ENCODE peak calls at places on chromosomes 7 and 10, in four cellular contexts. N, B, M and Z are unnamed samples. For H3K4me1, the result is how much of the 10 kb centered on the place peaks cover.

GRCh38 chr7:106425017-106425719 is 140.4 kb upstream of the NAMPT start:
- DNase-seq in B (peak), M (peak), N (peak), Z (peak)

GRCh38 chr10:131997366-131998049 is 15.8 kb upstream of the BNIP3 start:
- DNase-seq in M (peak), B (peak), N (peak), Z (peak)

GRCh38 chr7:112584290-112584689 is 103.5 kb downstream of the LSMEM1 start:
- DNase-seq in M (no peak), N (no peak), B (no peak), Z (no peak)

GRCh38 chr10:18238875-18239485 is 98.8 kb downstream of the CACNB2 start:
- DNase-seq in M (no peak), B (no peak), N (peak), Z (no peak)

GRCh38 chr7:80137410-80137809 is 2.8 kb downstream of the GNAI1 start:
- DNase-seq in B (no peak), N (no peak), M (no peak), Z (no peak)

GRCh38 chr7:128271471-128272454 is 30.7 kb downstream of the LEP start:
- DNase-seq in N (no peak), M (no peak), B (no peak), Z (no peak)

GRCh38 chr7:35761882-35762720 is 38.8 kb upstream of the SEPTIN7 start:
- DNase-seq in B (no peak), N (no peak), M (no peak), Z (no peak)

GRCh38 chr10:1412531-1413189 is 324.7 kb downstream of the ADARB2 start:
- DNase-seq in N (no peak), M (no peak), B (no peak), Z (no peak)

GRCh38 chr10:4061441-4061951 is 276.5 kb upstream of the KLF6 start:
- DNase-seq in B (peak), N (no peak), M (peak), Z (no peak)

GRCh38 chr10:4057725-4058513 is 272.9 kb upstream of the KLF6 start:
- DNase-seq in N (no peak), B (no peak), M (no peak), Z (no peak)

GRCh38 chr10:4057021-4057420 is 272.0 kb upstream of the KLF6 start:
- DNase-seq in N (no peak), M (no peak), B (no peak), Z (no peak)

GRCh38 chr10:4059471-4060138 is 274.6 kb upstream of the KLF6 start:
- DNase-seq in B (no peak), M (no peak), N (no peak), Z (no peak)

GRCh38 chr10:4058514-4059029 is 273.6 kb upstream of the KLF6 start:
- DNase-seq in M (no peak), B (no peak), N (peak), Z (no peak)
- H3K4me1 ChIP-seq in M (under half), B (under half), N (under half), Z (under half)

DNA sequence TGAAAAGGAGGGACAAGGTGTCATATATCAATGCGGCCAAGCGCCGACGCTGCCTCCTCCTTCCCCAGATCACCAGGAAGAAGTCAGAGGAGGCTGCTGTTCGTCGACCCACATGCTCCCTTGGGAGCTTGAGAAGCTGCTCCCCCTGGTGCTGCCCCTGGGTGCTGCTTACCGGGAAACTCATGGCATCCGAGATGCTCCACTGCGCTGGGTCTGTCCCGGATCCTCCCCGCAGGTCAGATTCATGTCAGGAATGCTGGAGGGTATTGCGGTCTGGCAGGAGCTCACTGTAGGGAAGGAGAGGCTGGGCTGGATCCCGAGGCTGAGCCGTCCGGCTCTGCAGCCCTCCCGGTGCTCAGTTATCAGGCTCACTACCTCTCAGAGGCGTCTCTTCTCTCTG is 123.7 kb upstream of the FAM20C start:
- DNase-seq in N (no peak), M (no peak), B (no peak), Z (peak)
- H3K4me1 ChIP-seq in N (under half), M (under half), B (under half), Z (under half)

GRCh38 chr7:92042056-92042737 is 92.1 kb downstream of the CYP51A1 start:
- DNase-seq in N (no peak), B (no peak), M (no peak), Z (no peak)
- H3K4me1 ChIP-seq in N (under half), B (under half), M (under half), Z (under half)

DNA sequence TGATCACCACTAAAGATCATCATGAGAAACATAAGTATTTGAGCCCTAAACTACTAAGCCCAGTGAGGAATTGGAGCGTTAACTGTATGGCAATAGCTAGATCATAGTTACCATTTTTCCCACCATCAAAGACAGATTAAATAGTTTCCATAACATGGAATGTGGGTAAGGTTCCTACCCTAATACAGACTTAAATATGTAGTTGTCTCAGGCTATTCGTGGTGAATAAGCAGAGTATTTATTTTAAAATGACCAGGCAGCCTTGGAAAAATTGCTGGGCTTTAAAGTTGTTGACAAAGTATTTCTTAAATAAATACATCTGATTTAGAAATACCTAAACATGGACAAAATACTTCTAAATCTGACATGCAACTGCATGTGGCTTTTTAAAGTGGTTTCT is 106.8 kb downstream of the NT5C2 start:
- DNase-seq in N (no peak), M (no peak), B (no peak), Z (no peak)
- H3K4me1 ChIP-seq in N (under half), M (under half), B (under half), Z (under half)

DNA sequence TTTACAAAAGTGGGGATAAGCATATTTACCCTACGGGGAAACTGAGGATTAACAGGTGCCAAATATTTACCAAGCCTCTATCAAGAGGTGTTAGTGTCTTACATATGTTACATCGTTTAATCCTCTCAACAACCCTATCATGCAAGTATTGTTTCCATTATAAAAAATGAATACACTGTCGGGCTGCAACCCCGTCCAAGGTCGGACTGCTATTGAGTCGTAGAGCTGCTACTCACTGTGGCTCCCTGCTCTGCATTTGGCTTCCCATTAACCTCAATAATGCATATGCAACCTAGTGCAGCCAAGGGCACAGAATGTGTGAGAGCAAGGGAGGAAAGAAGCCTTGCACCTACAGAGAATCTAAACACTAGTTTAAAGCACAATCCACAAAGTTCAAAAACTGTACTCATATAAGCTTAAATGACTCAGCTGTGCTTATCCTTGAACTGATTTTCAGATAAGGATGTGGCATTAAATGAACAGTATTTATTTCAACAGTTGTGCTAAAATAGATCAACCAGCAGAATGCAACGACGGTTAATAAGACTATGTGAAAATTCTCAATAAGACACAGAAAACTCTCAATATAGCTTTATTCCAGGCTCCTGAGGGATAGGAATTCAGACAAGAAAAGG is 49.9 kb downstream of the UBE2H start:
- DNase-seq in M (no peak), N (peak), B (no peak), Z (no peak)
- H3K4me1 ChIP-seq in M (half or more), N (under half), B (under half), Z (under half)

GRCh38 chr7:780516-780915 is 51.8 kb upstream of the SUN1 start:
- DNase-seq in M (no peak), N (no peak), B (no peak), Z (no peak)
- H3K4me1 ChIP-seq in M (under half), N (under half), B (under half), Z (under half)